ENCODE peak calls at places on chromosome 11, in nine cellular contexts. E, X, V, Z, N, D, L, O and M are unnamed samples.

GRCh38 chr11:78669249-78669648 is 94.6 kb upstream of the NARS2 start:
- DNase-seq in V (no peak), Z (no peak), O (no peak), D (no peak), N (no peak), X (no peak), L (no peak), E (no peak), M (no peak)

GRCh38 chr11:75925785-75926164 is 110.8 kb downstream of the UVRAG start:
- DNase-seq in Z (peak), V (no peak), X (no peak), O (no peak), L (no peak), D (no peak), N (no peak), E (no peak), M (no peak)

GRCh38 chr11:26193714-26194373 is 138.1 kb upstream of the ANO3 start:
- DNase-seq in O (no peak), E (no peak), X (no peak), N (no peak), L (no peak), V (no peak), D (no peak), Z (peak), M (no peak)

GRCh38 chr11:76419896-76420295 is 24.9 kb upstream of the EMSY start:
- DNase-seq in D (no peak), E (peak), Z (no peak), L (no peak), N (peak), V (peak), X (no peak), O (no peak), M (no peak)

GRCh38 chr11:102036757-102037156 is 10.5 kb upstream of the CFAP300 start:
- DNase-seq in X (no peak), Z (no peak), L (no peak), E (no peak), O (no peak), N (no peak), D (no peak), V (no peak), M (no peak)

GRCh38 chr11:88494857-88495256 is 157.3 kb upstream of the CTSC start:
- DNase-seq in D (no peak), V (no peak), X (no peak), E (no peak), O (no peak), L (no peak), Z (no peak), N (no peak), M (no peak)

GRCh38 chr11:35484435-35484834 is 41.0 kb downstream of the PAMR1 start:
- DNase-seq in Z (peak), X (peak), L (no peak), E (no peak), V (no peak), D (no peak), O (no peak), N (no peak), M (no peak)

GRCh38 chr11:24391165-24391564 is 105.7 kb upstream of the LUZP2 start:
- DNase-seq in N (no peak), Z (peak), L (no peak), V (no peak), D (no peak), O (no peak), X (peak), E (no peak), M (no peak)

GRCh38 chr11:316031-316701 is 2.3 kb downstream of the IFITM1 start:
- DNase-seq in L (no peak), E (no peak), V (no peak), O (no peak), X (no peak), D (peak), Z (no peak), N (peak), M (no peak)

GRCh38 chr11:62444271-62444833 is 25.5 kb downstream of the SCGB1A1 start:
- DNase-seq in X (no peak), L (peak), O (peak), Z (peak), V (no peak), E (no peak), N (no peak), D (peak), M (peak)

GRCh38 chr11:95338430-95338991 is 107.5 kb upstream of the SESN3 start:
- DNase-seq in X (no peak), O (no peak), D (peak), V (no peak), N (no peak), L (peak), Z (peak), E (no peak), M (peak)

GRCh38 chr11:107370390-107370789 is 87.2 kb downstream of the CWF19L2 start:
- DNase-seq in E (no peak), D (no peak), V (no peak), N (no peak), O (no peak), Z (no peak), L (no peak), X (peak), M (no peak)

GRCh38 chr11:32145282-32145681 is 54.4 kb downstream of the RCN1 start:
- DNase-seq in L (no peak), X (no peak), D (no peak), E (no peak), N (no peak), O (no peak), V (no peak), Z (no peak), M (no peak)

GRCh38 chr11:131468565-131468964 is 98.2 kb downstream of the NTM start:
- DNase-seq in D (no peak), V (no peak), L (no peak), X (no peak), N (no peak), Z (no peak), E (no peak), O (no peak), M (no peak)

GRCh38 chr11:20597137-20597923 is 2.1 kb upstream of the SLC6A5 start:
- DNase-seq in E (no peak), N (no peak), L (no peak), X (no peak), V (no peak), O (no peak), D (no peak), Z (no peak), M (no peak)

GRCh38 chr11:14386895-14387480 is 28.0 kb upstream of the RRAS2 start:
- DNase-seq in Z (peak), X (no peak), L (peak), O (no peak), N (no peak), D (peak), E (no peak), V (no peak), M (no peak)

GRCh38 chr11:46657186-46657585 is 39.8 kb downstream of the ATG13 start:
- DNase-seq in Z (no peak), N (no peak), D (no peak), V (no peak), E (no peak), X (no peak), L (no peak), O (no peak), M (no peak)

GRCh38 chr11:3914807-3915206 is 59.3 kb downstream of the STIM1 start:
- DNase-seq in D (no peak), N (no peak), X (no peak), Z (no peak), E (no peak), O (no peak), V (no peak), L (no peak), M (no peak)

GRCh38 chr11:123286761-123287160 is 91.7 kb upstream of the CLMP start:
- DNase-seq in Z (peak), O (no peak), E (no peak), V (no peak), N (no peak), L (no peak), X (no peak), D (no peak), M (no peak)

GRCh38 chr11:110381214-110381613 is 48.5 kb upstream of the FDX1 start:
- DNase-seq in X (no peak), N (no peak), V (no peak), O (no peak), D (no peak), L (no peak), E (no peak), Z (no peak), M (no peak)

GRCh38 chr11:73875840-73876239 is 806 bp downstream of the COA4 start:
- DNase-seq in O (no peak), L (no peak), V (no peak), Z (no peak), N (no peak), X (no peak), E (no peak), D (no peak), M (no peak)

GRCh38 chr11:131833371-131833770 is 463.0 kb downstream of the NTM start:
- DNase-seq in X (no peak), V (no peak), L (no peak), N (no peak), E (no peak), Z (no peak), O (no peak), D (no peak), M (no peak)

GRCh38 chr11:74822187-74822586 is 73.5 kb downstream of the RNF169 start:
- DNase-seq in L (no peak), V (no peak), X (no peak), O (no peak), D (no peak), Z (peak), E (no peak), N (no peak), M (no peak)

GRCh38 chr11:82547163-82547560 is 186.5 kb downstream of the FAM181B start:
- DNase-seq in E (no peak), O (no peak), N (no peak), L (no peak), Z (no peak), X (no peak), V (no peak), D (no peak), M (no peak)

GRCh38 chr11:62577046-62577708 is 3.5 kb upstream of the EEF1G start:
- DNase-seq in O (no peak), D (peak), L (no peak), V (no peak), E (no peak), N (no peak), X (no peak), Z (peak), M (no peak)

GRCh38 chr11:120316880-120317688 is 8.0 kb upstream of the TLCD5 start:
- DNase-seq in O (peak), N (no peak), E (no peak), X (no peak), V (no peak), Z (peak), L (peak), D (peak), M (peak)

GRCh38 chr11:103662880-103663279 is 373.6 kb upstream of the DDI1 start:
- DNase-seq in O (no peak), V (no peak), N (no peak), Z (peak), X (no peak), E (no peak), D (no peak), L (no peak), M (no peak)

GRCh38 chr11:31412946-31413345 is 43.3 kb downstream of the DNAJC24 start:
- DNase-seq in L (no peak), O (no peak), Z (peak), E (no peak), N (no peak), X (no peak), D (no peak), V (no peak), M (no peak)

GRCh38 chr11:92166335-92166734 is 58.3 kb upstream of the FAT3 start:
- DNase-seq in L (no peak), O (no peak), E (no peak), N (no peak), Z (no peak), V (no peak), X (no peak), D (no peak), M (no peak)

GRCh38 chr11:3188496-3189192 is 23.5 kb upstream of the OSBPL5 start:
- DNase-seq in E (no peak), V (no peak), O (no peak), Z (no peak), X (no peak), L (no peak), D (peak), N (no peak), M (no peak)

DNA sequence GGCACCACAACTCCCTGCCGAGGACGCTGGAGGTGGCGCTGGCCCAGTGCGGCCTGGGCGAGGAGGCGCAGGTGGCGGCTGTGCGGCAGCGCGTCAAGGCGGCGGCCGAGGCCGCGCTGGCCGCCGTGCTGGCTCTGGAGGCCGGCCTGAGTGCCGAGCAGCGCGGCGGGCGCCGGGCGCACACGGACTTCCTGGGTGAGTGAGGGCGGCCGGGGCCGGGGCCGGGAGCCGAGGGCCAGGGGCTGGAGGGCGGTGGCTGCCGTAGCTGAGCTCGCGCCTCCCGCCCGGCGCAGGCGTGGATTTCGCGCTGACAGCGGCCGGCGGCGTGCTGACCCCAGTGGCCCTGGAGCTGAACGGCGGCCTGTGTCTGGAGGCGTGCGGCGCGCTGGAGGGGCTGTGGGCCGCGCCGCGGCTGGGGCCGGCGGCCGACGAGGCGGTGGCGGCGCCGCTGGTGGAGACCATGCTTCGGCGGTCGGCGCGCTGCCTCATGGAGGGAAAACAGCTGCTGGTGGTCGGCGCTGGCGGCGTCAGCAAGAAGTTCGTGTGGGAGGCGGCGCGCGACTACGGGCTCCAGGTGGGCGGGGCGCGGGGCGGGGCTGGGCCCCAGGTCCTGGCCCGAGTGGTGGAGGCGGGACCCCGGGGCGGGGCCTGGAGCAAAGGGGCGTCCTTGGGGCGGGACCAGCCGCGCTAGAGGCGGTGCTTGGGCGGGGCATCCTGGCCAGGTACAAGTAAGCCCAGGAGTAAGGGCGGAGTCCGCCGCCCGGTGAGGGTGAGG is 5.4 kb downstream of the CARNS1 start:
- DNase-seq in L (peak), D (peak), E (peak), X (peak), N (peak), V (peak), Z (peak), O (peak), M (peak)
- TF ChIP-seq POLR2A in L (peak), D (peak), E (peak), X (peak), N (no peak), V (peak), Z (no peak), O (no peak), M (no peak)

GRCh38 chr11:65503923-65504670 is 5.3 kb downstream of the MALAT1 start:
- DNase-seq in Z (peak), E (no peak), X (no peak), V (no peak), N (no peak), L (no peak), O (no peak), D (no peak), M (no peak)

GRCh38 chr11:65502274-65502851 is 3.5 kb downstream of the MALAT1 start:
- DNase-seq in E (no peak), O (no peak), N (no peak), Z (peak), D (peak), V (no peak), X (no peak), L (no peak), M (no peak)

GRCh38 chr11:65503606-65503922 is 4.7 kb downstream of the MALAT1 start:
- DNase-seq in D (no peak), X (no peak), Z (peak), O (no peak), V (no peak), E (no peak), L (no peak), N (no peak), M (no peak)

GRCh38 chr11:65501530-65502273 is 2.9 kb downstream of the MALAT1 start:
- DNase-seq in X (no peak), Z (peak), V (no peak), D (peak), L (no peak), E (no peak), O (no peak), N (no peak), M (no peak)

DNA sequence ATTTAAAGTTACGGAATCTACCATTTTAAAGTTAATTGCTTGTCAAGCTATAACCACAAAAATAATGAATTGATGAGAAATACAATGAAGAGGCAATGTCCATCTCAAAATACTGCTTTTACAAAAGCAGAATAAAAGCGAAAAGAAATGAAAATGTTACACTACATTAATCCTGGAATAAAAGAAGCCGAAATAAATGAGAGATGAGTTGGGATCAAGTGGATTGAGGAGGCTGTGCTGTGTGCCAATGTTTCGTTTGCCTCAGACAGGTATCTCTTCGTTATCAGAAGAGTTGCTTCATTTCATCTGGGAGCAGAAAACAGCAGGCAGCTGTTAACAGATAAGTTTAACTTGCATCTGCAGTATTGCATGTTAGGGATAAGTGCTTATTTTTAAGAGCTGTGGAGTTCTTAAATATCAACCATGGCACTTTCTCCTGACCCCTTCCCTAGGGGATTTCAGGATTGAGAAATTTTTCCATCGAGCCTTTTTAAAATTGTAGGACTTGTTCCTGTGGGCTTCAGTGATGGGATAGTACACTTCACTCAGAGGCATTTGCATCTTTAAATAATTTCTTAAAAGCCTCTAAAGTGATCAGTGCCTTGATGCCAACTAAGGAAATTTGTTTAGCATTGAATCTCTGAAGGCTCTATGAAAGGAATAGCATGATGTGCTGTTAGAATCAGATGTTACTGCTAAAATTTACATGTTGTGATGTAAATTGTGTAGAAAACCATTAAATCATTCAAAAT is 4.2 kb downstream of the MALAT1 start:
- DNase-seq in N (no peak), O (no peak), L (no peak), V (no peak), D (peak), X (no peak), Z (peak), E (no peak), M (no peak)
- TF ChIP-seq POLR2A in N (peak), O (peak), L (no peak), V (peak), D (peak), X (no peak), Z (no peak), E (no peak), M (no peak)

GRCh38 chr11:63872833-63873201 is 33.9 kb downstream of the MARK2 start:
- DNase-seq in D (no peak), X (no peak), E (no peak), V (no peak), L (no peak), N (peak), O (no peak), Z (no peak), M (no peak)

GRCh38 chr11:63874511-63874910 is 35.6 kb downstream of the MARK2 start:
- DNase-seq in D (peak), X (no peak), N (no peak), O (peak), E (no peak), L (no peak), Z (no peak), V (no peak), M (no peak)

GRCh38 chr11:63873381-63873780 is 34.5 kb downstream of the MARK2 start:
- DNase-seq in O (no peak), N (no peak), E (no peak), X (no peak), Z (no peak), L (no peak), V (no peak), D (no peak), M (no peak)

GRCh38 chr11:63870351-63871197 is 31.7 kb downstream of the MARK2 start:
- DNase-seq in Z (peak), O (no peak), X (no peak), V (no peak), D (no peak), L (no peak), N (no peak), E (no peak), M (no peak)

DNA sequence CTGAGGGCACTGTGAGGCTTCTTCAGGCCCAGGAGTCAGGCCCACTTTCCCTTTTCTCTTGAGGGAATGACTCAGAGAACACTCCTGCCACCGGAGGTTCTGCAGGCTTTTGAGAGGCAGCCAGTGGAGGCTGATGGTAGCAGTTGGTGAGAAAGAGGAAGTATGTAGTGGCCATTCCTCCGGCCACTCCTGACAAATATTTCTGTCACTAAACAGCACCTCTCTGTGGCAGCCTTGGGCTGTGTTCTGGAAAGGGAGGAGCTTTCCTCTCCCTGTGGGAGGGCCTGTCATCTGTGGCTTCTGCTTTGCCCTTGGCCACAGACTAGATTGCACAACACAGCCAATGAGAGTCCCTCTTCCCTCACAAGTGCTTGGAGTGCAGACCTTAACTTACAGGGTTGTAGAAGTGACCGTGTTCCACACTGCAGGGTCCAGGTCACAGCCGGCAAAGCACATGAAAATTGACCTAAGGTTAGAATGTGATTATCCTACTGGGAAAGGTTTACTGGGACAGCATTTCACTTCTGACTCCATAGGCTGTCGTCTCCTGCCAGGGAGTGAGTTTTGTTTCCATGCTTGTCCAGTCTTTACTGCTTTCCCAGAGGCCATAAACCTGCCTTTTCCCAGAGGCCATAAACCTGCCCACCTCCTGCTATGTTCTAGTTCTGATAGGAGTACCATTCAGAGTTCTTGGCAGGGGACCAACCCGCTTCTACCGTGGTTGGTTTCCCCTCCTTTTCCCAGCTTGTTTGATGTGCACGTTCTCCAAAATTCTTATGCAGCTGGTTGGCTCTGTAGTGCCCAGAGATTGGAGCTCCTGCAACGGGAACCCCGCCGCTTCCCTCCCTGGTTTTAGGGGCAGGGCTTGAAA is 33.3 kb downstream of the MARK2 start:
- DNase-seq in N (peak), E (peak), O (peak), X (peak), V (peak), L (peak), Z (peak), D (peak), M (peak)
- TF ChIP-seq POLR2A in N (no peak), E (no peak), O (no peak), X (no peak), V (no peak), L (no peak), Z (no peak), D (peak), M (no peak)

DNA sequence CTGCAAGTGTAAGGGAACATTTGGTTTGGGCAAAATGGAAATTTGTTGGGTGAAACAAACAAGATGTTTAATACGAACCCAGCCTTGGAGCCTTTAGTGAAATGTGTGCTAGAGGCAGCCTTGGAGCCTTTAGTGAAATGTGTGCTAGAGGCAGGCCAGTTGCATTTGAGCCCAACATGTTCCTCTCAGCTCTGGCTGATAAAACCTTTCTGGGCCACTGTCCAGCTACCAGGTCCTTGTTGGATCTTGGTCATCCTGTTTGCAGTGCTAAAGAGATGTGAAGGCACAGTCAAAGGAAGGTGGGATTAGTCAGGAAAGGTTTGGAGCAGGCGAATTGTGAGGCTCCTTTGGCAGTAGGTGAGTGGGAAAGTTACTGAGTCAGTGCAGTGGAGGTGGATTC is 48.9 kb downstream of the CEP164 start:
- DNase-seq in D (peak), Z (no peak), O (no peak), L (no peak), X (no peak), V (no peak), N (no peak), E (no peak), M (no peak)
- TF ChIP-seq POLR2A in D (no peak), Z (no peak), O (no peak), L (no peak), X (no peak), V (no peak), N (no peak), E (no peak), M (no peak)